ENCODE peak calls at places on chromosomes 7 and 10, in four cellular contexts. W, C, V and J are unnamed samples.

GRCh38 chr7:69211739-69212138 is 386.5 kb upstream of the AUTS2 start:
- DNase-seq in W (no peak), C (no peak), V (no peak), J (no peak)

GRCh38 chr7:73987298-73987697 is 40.7 kb upstream of the ELN start:
- DNase-seq in W (no peak), C (no peak), V (no peak), J (no peak)

GRCh38 chr7:127530148-127530547 is 55.2 kb downstream of the GCC1 start:
- DNase-seq in W (no peak), C (no peak), V (no peak), J (no peak)

GRCh38 chr10:99528867-99529285 is 3.9 kb upstream of the NKX2-3 start:
- DNase-seq in W (no peak), C (no peak), V (no peak), J (no peak)

GRCh38 chr7:127793582-127793981 is 141.6 kb downstream of the SND1 start:
- DNase-seq in W (no peak), C (no peak), V (no peak), J (no peak)

GRCh38 chr10:110344622-110345021 is 39.9 kb upstream of the SMNDC1 start:
- DNase-seq in W (no peak), C (no peak), V (peak; percentile 33), J (no peak)

GRCh38 chr7:45882465-45882810 is 5.8 kb upstream of the IGFBP1 start:
- DNase-seq in W (no peak), C (no peak), V (no peak), J (no peak)

GRCh38 chr7:80680159-80680903 is 41.9 kb downstream of the CD36 start:
- DNase-seq in W (no peak), C (no peak), V (no peak), J (no peak)

GRCh38 chr7:94417261-94417660 is 22.6 kb downstream of the COL1A2 start:
- DNase-seq in W (no peak), C (no peak), V (no peak), J (no peak)

GRCh38 chr7:7895754-7896153 is 72.8 kb upstream of the GLCCI1 start:
- DNase-seq in W (no peak), C (no peak), V (no peak), J (no peak)

GRCh38 chr10:61919646-61920215 is 18.2 kb downstream of the ARID5B start:
- DNase-seq in W (no peak), C (no peak), V (no peak), J (no peak)

GRCh38 chr10:69963835-69964710 is 88.6 kb upstream of the MACROH2A2 start:
- DNase-seq in W (no peak), C (peak; percentile 16), V (no peak), J (no peak)

GRCh38 chr7:28754027-28754426 is 204.1 kb downstream of the TRIL start:
- DNase-seq in W (no peak), C (no peak), V (peak; percentile 44), J (no peak)

GRCh38 chr10:112456533-112456932 is 9.5 kb downstream of the VTI1A start:
- DNase-seq in W (no peak), C (no peak), V (no peak), J (no peak)

GRCh38 chr10:6014241-6014761 is 37.0 kb upstream of the IL15RA start:
- DNase-seq in W (no peak), C (peak; percentile 67), V (peak; percentile 82), J (peak; percentile 67)

GRCh38 chr7:52017802-52018679 is 701.4 kb upstream of the COBL start:
- DNase-seq in W (no peak), C (peak; percentile 62), V (no peak), J (no peak)

GRCh38 chr10:127715782-127716378 is 21.1 kb upstream of the FOXI2 start:
- DNase-seq in W (no peak), C (no peak), V (peak; percentile 11), J (no peak)

GRCh38 chr10:4453276-4453675 is 372.7 kb upstream of the AKR1E2 start:
- DNase-seq in W (no peak), C (no peak), V (no peak), J (no peak)

GRCh38 chr10:16597656-16598055 is 76.0 kb upstream of the C1QL3 start:
- DNase-seq in W (no peak), C (no peak), V (no peak), J (no peak)

GRCh38 chr7:55444786-55445185 is 79.6 kb downstream of the LANCL2 start:
- DNase-seq in W (no peak), C (no peak), V (no peak), J (no peak)

GRCh38 chr7:135338151-135338550 is 104.5 kb downstream of the STRA8 start:
- DNase-seq in W (no peak), C (no peak), V (no peak), J (no peak)

GRCh38 chr7:152543801-152544200 is 108.0 kb upstream of the KMT2C start:
- DNase-seq in W (no peak), C (no peak), V (peak; percentile 19), J (no peak)